ENCODE peak calls at places on chromosome X, in six cellular contexts. J, H, Q, T, A and Z are unnamed samples.

GRCh38 chrX:55011294-55011693 is 11.1 kb downstream of the APEX2 start:
- DNase-seq in J (no peak), H (no peak), Q (no peak), T (no peak), A (no peak), Z (peak; percentile 58)

GRCh38 chrX:136162827-136163427 is 15.6 kb downstream of the FHL1 start:
- DNase-seq in J (no peak), H (peak; percentile 51), Q (no peak), T (peak; percentile 22), A (peak; percentile 70), Z (peak; percentile 68)

GRCh38 chrX:11787564-11787963 is 29.5 kb downstream of the MSL3 start:
- DNase-seq in J (peak; percentile 1), H (peak; percentile 80), Q (peak; percentile 17), T (no peak), A (peak; percentile 40), Z (peak; percentile 73)

GRCh38 chrX:53580742-53581504 is 105.6 kb downstream of the HUWE1 start:
- DNase-seq in J (no peak), H (no peak), Q (no peak), T (no peak), A (no peak), Z (no peak)

GRCh38 chrX:49273181-49273727 is 3.7 kb downstream of the PPP1R3F start:
- DNase-seq in J (no peak), H (peak; percentile 18), Q (no peak), T (no peak), A (no peak), Z (no peak)

GRCh38 chrX:123169247-123169901 is 14.7 kb upstream of the GRIA3 start:
- DNase-seq in J (no peak), H (no peak), Q (no peak), T (no peak), A (no peak), Z (no peak)

GRCh38 chrX:45540181-45540580 is 339.5 kb upstream of the DIPK2B start:
- DNase-seq in J (no peak), H (no peak), Q (no peak), T (no peak), A (no peak), Z (no peak)

GRCh38 chrX:16870861-16871584 is 861 bp upstream of the RBBP7 start:
- DNase-seq in J (no peak), H (no peak), Q (no peak), T (no peak), A (no peak), Z (peak; percentile 44)

GRCh38 chrX:9535101-9535500 is 70.2 kb downstream of the TBL1X start:
- DNase-seq in J (no peak), H (no peak), Q (no peak), T (no peak), A (no peak), Z (no peak)

GRCh38 chrX:18353931-18354368 is 538 bp downstream of the SCML2 start:
- DNase-seq in J (no peak), H (peak; percentile 20), Q (no peak), T (no peak), A (peak; percentile 39), Z (no peak)

GRCh38 chrX:40908857-40909475 is 173.6 kb upstream of the MED14 start:
- DNase-seq in J (peak; percentile 33), H (no peak), Q (no peak), T (no peak), A (no peak), Z (no peak)

GRCh38 chrX:65581661-65582339 is 47.2 kb upstream of the LAS1L start:
- DNase-seq in J (peak; percentile 16), H (peak; percentile 51), Q (peak; percentile 11), T (peak; percentile 40), A (peak; percentile 37), Z (peak; percentile 87)

GRCh38 chrX:24282381-24283121 is 31.3 kb downstream of the SUPT20HL2 start:
- DNase-seq in J (no peak), H (no peak), Q (no peak), T (no peak), A (no peak), Z (peak; percentile 17)

GRCh38 chrX:143854006-143854405 is 29.9 kb upstream of the UBE2NL start:
- DNase-seq in J (no peak), H (no peak), Q (no peak), T (no peak), A (no peak), Z (no peak)

GRCh38 chrX:110418220-110418856 is 59.7 kb downstream of the RTL9 start:
- DNase-seq in J (peak; percentile 50), H (no peak), Q (no peak), T (no peak), A (no peak), Z (peak; percentile 33)

GRCh38 chrX:24259544-24260240 is 54.2 kb downstream of the SUPT20HL2 start:
- DNase-seq in J (peak; percentile 34), H (no peak), Q (no peak), T (peak; percentile 53), A (no peak), Z (peak; percentile 82)

GRCh38 chrX:57595381-57595811 is 3.6 kb downstream of the ZXDB start:
- DNase-seq in J (peak; percentile 20), H (no peak), Q (no peak), T (no peak), A (no peak), Z (no peak)

GRCh38 chrX:150316564-150316963 is 46.6 kb upstream of the MAMLD1 start:
- DNase-seq in J (no peak), H (no peak), Q (no peak), T (no peak), A (no peak), Z (no peak)

GRCh38 chrX:140229187-140229586 is 263.9 kb upstream of the CXorf66 start:
- DNase-seq in J (no peak), H (no peak), Q (no peak), T (no peak), A (no peak), Z (no peak)

GRCh38 chrX:40402771-40403533 is 177.8 kb upstream of the ATP6AP2 start:
- DNase-seq in J (peak; percentile 1), H (no peak), Q (no peak), T (no peak), A (no peak), Z (no peak)

GRCh38 chrX:120560405-120560841 is 339 bp downstream of the CUL4B start:
- DNase-seq in J (no peak), H (peak; percentile 25), Q (no peak), T (no peak), A (peak; percentile 42), Z (peak; percentile 54)

GRCh38 chrX:110558406-110558805 is 199.8 kb downstream of the RTL9 start:
- DNase-seq in J (no peak), H (no peak), Q (no peak), T (no peak), A (no peak), Z (no peak)

GRCh38 chrX:74461384-74461783 is 40.1 kb downstream of the SLC16A2 start:
- DNase-seq in J (no peak), H (no peak), Q (no peak), T (no peak), A (no peak), Z (no peak)

GRCh38 chrX:40945366-40945713 is 139.9 kb upstream of the USP9X start:
- DNase-seq in J (no peak), H (no peak), Q (no peak), T (peak; percentile 34), A (no peak), Z (no peak)

GRCh38 chrX:2176733-2177132 is 324.0 kb downstream of the DHRSX start:
- DNase-seq in J (no peak), H (no peak), Q (no peak), T (no peak), A (no peak), Z (no peak)

GRCh38 chrX:72100824-72101351 is 30.8 kb downstream of the RTL5 start:
- DNase-seq in J (no peak), H (peak; percentile 60), Q (peak; percentile 28), T (no peak), A (no peak), Z (no peak)

GRCh38 chrX:64230123-64230970 is at the start of gene ASB12:
- DNase-seq in J (no peak), H (no peak), Q (no peak), T (no peak), A (no peak), Z (no peak)

GRCh38 chrX:119573840-119574393 is 446 bp upstream of the UBE2A start:
- DNase-seq in J (no peak), H (no peak), Q (no peak), T (no peak), A (no peak), Z (peak; percentile 72)

GRCh38 chrX:45781901-45782553 is 581.4 kb upstream of the DIPK2B start:
- DNase-seq in J (peak; percentile 39), H (no peak), Q (no peak), T (no peak), A (no peak), Z (no peak)

GRCh38 chrX:9644335-9644734 is 121.3 kb downstream of the GPR143 start:
- DNase-seq in J (no peak), H (peak; percentile 49), Q (no peak), T (no peak), A (no peak), Z (no peak)

GRCh38 chrX:19225906-19226305 is 103.6 kb upstream of the ADGRG2 start:
- DNase-seq in J (no peak), H (no peak), Q (no peak), T (no peak), A (no peak), Z (peak; percentile 47)

GRCh38 chrX:39580043-39580442 is 517.7 kb downstream of the BCOR start:
- DNase-seq in J (no peak), H (no peak), Q (no peak), T (no peak), A (no peak), Z (no peak)

GRCh38 chrX:96682516-96682915 is 2.1 kb upstream of the DIAPH2 start:
- DNase-seq in J (no peak), H (no peak), Q (no peak), T (no peak), A (no peak), Z (no peak)

GRCh38 chrX:47608130-47608810 is 11.4 kb downstream of the SYN1 start:
- DNase-seq in J (no peak), H (no peak), Q (no peak), T (no peak), A (no peak), Z (no peak)

GRCh38 chrX:42619068-42619467 is 158.9 kb downstream of the PPP1R2C start:
- DNase-seq in J (no peak), H (no peak), Q (no peak), T (no peak), A (no peak), Z (no peak)